ENCODE peak calls at places on chromosome 4, in six cellular contexts. X, O, U, V, G and W are unnamed samples.

GRCh38 chr4:56755901-56756300 is 65.6 kb downstream of the SPINK2 start:
- DNase-seq in X (no peak), O (no peak), U (no peak), V (no peak), G (no peak), W (no peak)

GRCh38 chr4:59135248-59135802 is 2025.1 kb upstream of the IGFBP7 start:
- DNase-seq in X (no peak), O (no peak), U (no peak), V (no peak), G (no peak), W (no peak)

GRCh38 chr4:2793578-2793919 is 664 bp downstream of the SH3BP2 start:
- DNase-seq in X (peak; percentile 66), O (no peak), U (peak; percentile 43), V (peak; percentile 55), G (no peak), W (peak; percentile 75)

GRCh38 chr4:64784125-64784524 is 374.9 kb upstream of the TECRL start:
- DNase-seq in X (no peak), O (no peak), U (no peak), V (no peak), G (no peak), W (no peak)

GRCh38 chr4:59608466-59608865 is 1591.7 kb upstream of the ADGRL3 start:
- DNase-seq in X (no peak), O (no peak), U (no peak), V (no peak), G (no peak), W (no peak)

GRCh38 chr4:152220201-152220666 is 315.7 kb downstream of the FBXW7 start:
- DNase-seq in X (no peak), O (no peak), U (no peak), V (no peak), G (no peak), W (no peak)

GRCh38 chr4:1714303-1715001 is 2.3 kb upstream of the SLBP start:
- DNase-seq in X (no peak), O (no peak), U (no peak), V (no peak), G (no peak), W (no peak)

GRCh38 chr4:139910106-139910505 is 243.9 kb downstream of the MAML3 start:
- DNase-seq in X (no peak), O (no peak), U (no peak), V (no peak), G (no peak), W (no peak)

GRCh38 chr4:81314897-81315470 is 100.0 kb upstream of the PRKG2 start:
- DNase-seq in X (no peak), O (no peak), U (no peak), V (no peak), G (no peak), W (no peak)

GRCh38 chr4:36024901-36025610 is 219.3 kb downstream of the ARAP2 start:
- DNase-seq in X (no peak), O (no peak), U (no peak), V (no peak), G (no peak), W (no peak)

GRCh38 chr4:48379587-48380140 is 38.3 kb downstream of the SLAIN2 start:
- DNase-seq in X (no peak), O (no peak), U (no peak), V (no peak), G (no peak), W (no peak)

GRCh38 chr4:106266201-106266600 is 49.8 kb downstream of the TBCK start:
- DNase-seq in X (no peak), O (no peak), U (no peak), V (no peak), G (no peak), W (no peak)

GRCh38 chr4:157165935-157166334 is 54.6 kb upstream of the GRIA2 start:
- DNase-seq in X (no peak), O (no peak), U (no peak), V (no peak), G (no peak), W (no peak)

GRCh38 chr4:145178740-145179139 is 1.6 kb downstream of the OTUD4 start:
- DNase-seq in X (no peak), O (no peak), U (no peak), V (no peak), G (no peak), W (no peak)

GRCh38 chr4:23920716-23921446 is 31.0 kb upstream of the PPARGC1A start:
- DNase-seq in X (no peak), O (no peak), U (no peak), V (no peak), G (no peak), W (no peak)

GRCh38 chr4:80999943-81000342 is 30.6 kb upstream of the BMP3 start:
- DNase-seq in X (no peak), O (no peak), U (no peak), V (no peak), G (no peak), W (no peak)

GRCh38 chr4:113834302-113834701 is 72.8 kb upstream of the CAMK2D start:
- DNase-seq in X (no peak), O (no peak), U (no peak), V (no peak), G (no peak), W (no peak)

GRCh38 chr4:6972911-6973310 is 63.3 kb downstream of the TBC1D14 start:
- DNase-seq in X (no peak), O (no peak), U (no peak), V (no peak), G (no peak), W (no peak)

GRCh38 chr4:24394041-24394440 is 190.3 kb downstream of the DHX15 start:
- DNase-seq in X (no peak), O (no peak), U (no peak), V (no peak), G (no peak), W (no peak)

GRCh38 chr4:17511041-17511949 is 595 bp downstream of the QDPR start:
- DNase-seq in X (peak; percentile 73), O (peak; percentile 68), U (peak; percentile 49), V (peak; percentile 66), G (no peak), W (peak; percentile 86)

GRCh38 chr4:41241919-41242318 is 14.8 kb upstream of the UCHL1 start:
- DNase-seq in X (no peak), O (no peak), U (no peak), V (no peak), G (no peak), W (no peak)

GRCh38 chr4:154779362-154779947 is 1.6 kb upstream of the RBM46 start:
- DNase-seq in X (no peak), O (no peak), U (no peak), V (no peak), G (no peak), W (no peak)

GRCh38 chr4:181528570-181529184 is 714.5 kb upstream of the TENM3 start:
- DNase-seq in X (peak; percentile 68), O (peak; percentile 89), U (no peak), V (peak; percentile 49), G (no peak), W (peak; percentile 63)